ENCODE peak calls at places on chromosomes 2 and 18, in seven cellular contexts. X, M, C, I, N, Y and T are unnamed samples.

GRCh38 chr2:170820647-170821630 is 4.3 kb downstream of the GAD1 start:
- DNase-seq in X (peak; percentile 33), M (peak; percentile 30), C (no peak), I (no peak), N (no peak), Y (no peak), T (no peak)

GRCh38 chr2:120182019-120182560 is 41.1 kb downstream of the TMEM185B start:
- DNase-seq in X (no peak), M (no peak), C (no peak), I (no peak), N (no peak), Y (no peak), T (no peak)

GRCh38 chr2:12075603-12076002 is 329.2 kb downstream of the LPIN1 start:
- DNase-seq in X (no peak), M (no peak), C (no peak), I (no peak), N (no peak), Y (no peak), T (no peak)

GRCh38 chr2:226077031-226077430 is 677.5 kb downstream of the NYAP2 start:
- DNase-seq in X (no peak), M (no peak), C (no peak), I (no peak), N (no peak), Y (peak; percentile 10), T (no peak)

GRCh38 chr18:25434771-25435461 is 83.0 kb upstream of the ZNF521 start:
- DNase-seq in X (no peak), M (no peak), C (no peak), I (no peak), N (no peak), Y (no peak), T (peak; percentile 88)

GRCh38 chr2:128611421-128612320 is 293.0 kb upstream of the HS6ST1 start:
- DNase-seq in X (no peak), M (no peak), C (no peak), I (no peak), N (no peak), Y (no peak), T (no peak)

GRCh38 chr18:22349966-22350365 is 67.7 kb downstream of the CTAGE1 start:
- DNase-seq in X (no peak), M (no peak), C (no peak), I (no peak), N (no peak), Y (no peak), T (no peak)

GRCh38 chr18:79944126-79944731 is 7.2 kb downstream of the SLC66A2 start:
- DNase-seq in X (no peak), M (no peak), C (peak; percentile 24), I (peak; percentile 59), N (peak; percentile 57), Y (no peak), T (no peak)

GRCh38 chr2:48312126-48312525 is 217.8 kb upstream of the STON1 start:
- DNase-seq in X (no peak), M (no peak), C (no peak), I (no peak), N (no peak), Y (peak; percentile 40), T (peak; percentile 19)

GRCh38 chr2:224400886-224401632 is 848 bp downstream of the FAM124B start:
- DNase-seq in X (no peak), M (no peak), C (no peak), I (no peak), N (no peak), Y (no peak), T (no peak)

GRCh38 chr18:74303936-74304335 is 11.7 kb upstream of the C18orf63 start:
- DNase-seq in X (no peak), M (no peak), C (peak; percentile 87), I (no peak), N (no peak), Y (peak; percentile 67), T (peak; percentile 87)

GRCh38 chr2:107364361-107364950 is 462.2 kb upstream of the RGPD4 start:
- DNase-seq in X (no peak), M (no peak), C (no peak), I (no peak), N (no peak), Y (no peak), T (no peak)

GRCh38 chr2:28544915-28545589 is 49.2 kb downstream of the PLB1 start:
- DNase-seq in X (no peak), M (no peak), C (no peak), I (peak; percentile 79), N (peak; percentile 30), Y (no peak), T (no peak)

GRCh38 chr2:45874324-45874723 is 222.8 kb downstream of the PRKCE start:
- DNase-seq in X (no peak), M (no peak), C (peak; percentile 47), I (peak; percentile 51), N (peak; percentile 84), Y (no peak), T (no peak)